ENCODE peak calls at places on chromosome 13, in six cellular contexts. O is CD4-positive, CD25-positive, alpha-beta regulatory T cell; E is mesendoderm; G is CD8-positive, alpha-beta T cell; B is small intestine; Q is CD8-positive, alpha-beta memory T cell. W is an unnamed sample.
A peak's percentile ranks its signal among the peaks of the same experiment; 100 is the strongest.

GRCh38 chr13:99158846-99159245 is 41.8 kb upstream of the UBAC2 start:
- DNase-seq in O (no peak), E (no peak), G (no peak), B (no peak), Q (no peak), W (no peak)

GRCh38 chr13:30135868-30136267 is 171.5 kb downstream of the KATNAL1 start:
- DNase-seq in O (no peak), E (no peak), G (no peak), B (no peak), Q (no peak), W (no peak)

GRCh38 chr13:99311137-99311536 is 3.9 kb upstream of the GPR183 start:
- DNase-seq in O (no peak), E (peak; percentile 27), G (no peak), B (no peak), Q (no peak), W (no peak)

GRCh38 chr13:99065250-99066015 is 87.6 kb upstream of the DOCK9 start:
- DNase-seq in O (no peak), E (no peak), G (no peak), B (no peak), Q (no peak), W (no peak)

GRCh38 chr13:50222569-50223332 is 207.5 kb downstream of the KCNRG start:
- DNase-seq in O (no peak), E (no peak), G (no peak), B (no peak), Q (peak; percentile 56), W (no peak)

GRCh38 chr13:105050696-105051095 is 1484.8 kb downstream of the EFNB2 start:
- DNase-seq in O (no peak), E (no peak), G (no peak), B (no peak), Q (no peak), W (no peak)

GRCh38 chr13:25192936-25193335 is 20.8 kb upstream of the AMER2 start:
- DNase-seq in O (no peak), E (no peak), G (no peak), B (no peak), Q (no peak), W (no peak)

GRCh38 chr13:28527629-28528028 is 32.7 kb upstream of the FLT1 start:
- DNase-seq in O (no peak), E (no peak), G (no peak), B (no peak), Q (no peak), W (no peak)

GRCh38 chr13:39751805-39752204 is 96.3 kb downstream of the COG6 start:
- DNase-seq in O (no peak), E (no peak), G (no peak), B (peak; percentile 21), Q (no peak), W (no peak)

GRCh38 chr13:74062933-74063332 is 71.3 kb downstream of the KLF12 start:
- DNase-seq in O (no peak), E (no peak), G (peak; percentile 10), B (no peak), Q (peak; percentile 59), W (no peak)

GRCh38 chr13:85368686-85369085 is 430.5 kb downstream of the SLITRK6 start:
- DNase-seq in O (no peak), E (no peak), G (no peak), B (no peak), Q (no peak), W (no peak)

GRCh38 chr13:98847780-98848179 is 95.3 kb upstream of the SLC15A1 start:
- DNase-seq in O (no peak), E (peak; percentile 74), G (no peak), B (no peak), Q (no peak), W (no peak)

GRCh38 chr13:53237696-53238095 is 209.1 kb downstream of the OLFM4 start:
- DNase-seq in O (no peak), E (peak; percentile 70), G (no peak), B (no peak), Q (no peak), W (no peak)

GRCh38 chr13:43229506-43229905 is 206.1 kb downstream of the DNAJC15 start:
- DNase-seq in O (no peak), E (no peak), G (no peak), B (no peak), Q (no peak), W (no peak)

GRCh38 chr13:30634838-30635237 is 17.1 kb downstream of the USPL1 start:
- DNase-seq in O (no peak), E (no peak), G (no peak), B (no peak), Q (no peak), W (no peak)

GRCh38 chr13:113978741-113979481 is 5.0 kb upstream of the C13orf46 start:
- DNase-seq in O (no peak), E (no peak), G (no peak), B (no peak), Q (peak; percentile 26), W (no peak)

GRCh38 chr13:68616600-68617222 is 1386.6 kb upstream of the PCDH9 start:
- DNase-seq in O (no peak), E (no peak), G (no peak), B (no peak), Q (no peak), W (no peak)

GRCh38 chr13:111388851-111389500 is 68.5 kb downstream of the TEX29 start:
- DNase-seq in O (no peak), E (no peak), G (peak; percentile 16), B (no peak), Q (no peak), W (no peak)

DNA sequence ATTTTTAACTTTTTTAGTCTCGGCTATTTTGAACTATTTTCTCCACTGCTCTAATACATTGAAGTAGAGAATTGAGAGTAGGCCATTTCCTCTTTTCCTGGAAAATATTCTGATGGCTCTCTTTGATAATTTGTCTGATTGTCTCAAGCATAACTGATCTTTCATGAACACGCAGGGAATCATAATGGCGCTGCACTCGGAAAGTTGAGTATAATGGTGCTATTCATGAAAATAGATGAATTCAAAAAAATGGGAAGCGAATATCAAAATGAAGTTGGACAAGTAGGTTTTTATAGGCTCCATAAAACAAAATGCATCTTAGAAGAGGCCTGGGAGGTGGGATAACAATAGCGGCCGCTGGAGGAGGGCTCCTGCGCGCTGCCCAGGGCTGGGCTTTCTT is 29.0 kb downstream of the COL4A2 start:
- DNase-seq in O (no peak), E (no peak), G (no peak), B (no peak), Q (no peak), W (no peak)
- H3K4me1 ChIP-seq in O (peaks cover 4% of the 10 kb centered on the region), E (peaks cover 8% of the 10 kb centered on the region), G (peaks cover 15% of the 10 kb centered on the region), B (no peaks in the 10 kb centered on the region), Q (peaks cover 18% of the 10 kb centered on the region), W (peaks cover 10% of the 10 kb centered on the region)

GRCh38 chr13:27448308-27448707 is 2.1 kb downstream of the MTIF3 start:
- DNase-seq in O (no peak), E (no peak), G (no peak), B (no peak), Q (no peak), W (no peak)
- H3K4me1 ChIP-seq in O (peaks cover 50% of the 10 kb centered on the region), E (no peaks in the 10 kb centered on the region), G (peaks cover 51% of the 10 kb centered on the region), B (peaks cover 4% of the 10 kb centered on the region), Q (peaks cover 40% of the 10 kb centered on the region), W (peaks cover 34% of the 10 kb centered on the region)

GRCh38 chr13:79989251-79989661 is 351.7 kb downstream of the SPRY2 start:
- DNase-seq in O (no peak), E (peak; percentile 61), G (no peak), B (peak; percentile 18), Q (no peak), W (no peak)

GRCh38 chr13:79988573-79988972 is 352.4 kb downstream of the SPRY2 start:
- DNase-seq in O (no peak), E (no peak), G (no peak), B (peak; percentile 84), Q (no peak), W (no peak)

GRCh38 chr13:79987761-79988160 is 353.2 kb downstream of the SPRY2 start:
- DNase-seq in O (no peak), E (no peak), G (no peak), B (no peak), Q (no peak), W (no peak)

GRCh38 chr13:79992111-79992510 is 348.8 kb downstream of the SPRY2 start:
- DNase-seq in O (no peak), E (no peak), G (no peak), B (no peak), Q (no peak), W (no peak)

GRCh38 chr13:79990048-79990447 is 350.9 kb downstream of the SPRY2 start:
- DNase-seq in O (no peak), E (no peak), G (no peak), B (no peak), Q (no peak), W (no peak)
- H3K4me1 ChIP-seq in O (no peaks in the 10 kb centered on the region), E (peaks cover 3% of the 10 kb centered on the region), G (no peaks in the 10 kb centered on the region), B (no peaks in the 10 kb centered on the region), Q (no peaks in the 10 kb centered on the region), W (no peaks in the 10 kb centered on the region)

DNA sequence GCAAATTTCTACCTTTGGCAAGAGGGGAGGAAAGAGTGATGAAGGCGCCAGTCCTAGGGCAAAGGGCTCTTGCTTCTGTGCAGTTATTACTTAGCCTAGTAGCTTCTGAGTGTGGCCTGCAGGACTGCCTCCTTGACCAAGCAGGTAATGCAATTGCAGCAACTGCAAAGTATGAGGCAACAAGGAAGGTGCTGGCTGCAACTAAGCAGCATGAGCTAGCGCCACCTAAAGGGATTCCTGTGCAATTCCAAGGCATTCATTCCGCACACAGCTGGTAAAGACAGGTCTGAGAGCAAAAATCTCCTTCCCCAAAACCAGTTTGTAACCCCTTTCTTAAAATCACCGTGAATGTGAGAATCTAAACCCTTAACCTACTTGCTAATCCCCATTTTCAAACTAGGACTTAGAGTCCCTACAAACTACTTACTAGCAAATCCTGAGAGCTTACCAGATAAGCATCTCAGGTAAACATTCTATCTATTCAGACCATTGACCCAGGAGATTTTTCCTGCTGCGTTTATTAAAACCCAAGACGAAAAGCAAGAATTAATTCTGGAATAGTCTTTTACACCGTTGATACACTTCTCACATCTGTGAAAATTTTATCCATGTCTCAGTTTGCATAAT is 62.9 kb downstream of the DCT start:
- DNase-seq in O (no peak), E (peak; percentile 92), G (no peak), B (peak; percentile 16), Q (no peak), W (no peak)
- H3K4me1 ChIP-seq in O (no peaks in the 10 kb centered on the region), E (no peaks in the 10 kb centered on the region), G (peaks cover 21% of the 10 kb centered on the region), B (no peaks in the 10 kb centered on the region), Q (peaks cover 20% of the 10 kb centered on the region), W (no peaks in the 10 kb centered on the region)

GRCh38 chr13:75537401-75538365 is at the start of gene COMMD6:
- DNase-seq in O (peak; percentile 62), E (peak; percentile 96), G (peak; percentile 60), B (peak; percentile 82), Q (peak; percentile 78), W (peak; percentile 54)

GRCh38 chr13:75544681-75545333 is 4.8 kb upstream of the UCHL3 start:
- DNase-seq in O (no peak), E (no peak), G (no peak), B (no peak), Q (no peak), W (no peak)

GRCh38 chr13:75547917-75548316 is 1.7 kb upstream of the UCHL3 start:
- DNase-seq in O (no peak), E (no peak), G (no peak), B (no peak), Q (no peak), W (no peak)

GRCh38 chr13:75541287-75541686 is 3.6 kb upstream of the COMMD6 start:
- DNase-seq in O (no peak), E (no peak), G (no peak), B (no peak), Q (no peak), W (no peak)

DNA sequence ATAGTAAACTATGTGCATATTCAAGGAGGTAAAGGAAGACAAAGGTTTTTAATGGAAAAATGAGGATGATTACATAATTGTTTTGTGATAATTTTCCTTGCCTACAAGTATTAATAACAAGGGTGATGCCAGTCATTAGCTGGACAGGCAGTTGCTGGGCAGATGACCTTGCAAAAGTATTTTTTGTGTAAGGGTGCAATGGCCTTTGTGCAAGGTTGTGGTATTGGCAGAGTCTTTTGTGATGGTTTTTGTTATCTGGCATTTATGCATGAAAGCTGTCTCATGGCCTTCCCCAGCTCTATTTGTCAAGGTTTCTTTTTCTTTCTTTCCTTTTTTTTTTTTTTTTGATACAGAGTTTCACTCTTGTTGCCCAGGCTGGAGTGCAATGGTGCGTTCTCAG is 4.3 kb upstream of the COMMD6 start:
- DNase-seq in O (no peak), E (no peak), G (no peak), B (no peak), Q (no peak), W (no peak)
- H3K4me1 ChIP-seq in O (peaks cover 4% of the 10 kb centered on the region), E (no peaks in the 10 kb centered on the region), G (peaks cover 2% of the 10 kb centered on the region), B (no peaks in the 10 kb centered on the region), Q (peaks cover 8% of the 10 kb centered on the region), W (peaks cover 8% of the 10 kb centered on the region)